ENCODE peak calls at places on chromosomes 3 and 15, in seven cellular contexts. One of them, this sample, is unnamed.

GRCh38 chr15:25789616-25790002 is 73.5 kb downstream of the ATP10A start:
- DNase-seq in uterus: no peak
- DNase-seq in left ventricle myocardium inferior: no peak
- DNase-seq in A549: no peak
- DNase-seq in right cardiac atrium: no peak
- DNase-seq in GM12878: no peak
- DNase-seq in kidney: peak
- DNase-seq in this sample: no peak

GRCh38 chr3:110166791-110167190 is 829.4 kb upstream of the DPPA4 start:
- DNase-seq in kidney: no peak
- DNase-seq in right cardiac atrium: no peak
- DNase-seq in uterus: no peak
- DNase-seq in A549: no peak
- DNase-seq in GM12878: no peak
- DNase-seq in left ventricle myocardium inferior: no peak
- DNase-seq in this sample: no peak

GRCh38 chr15:91947370-91947769 is 93.9 kb downstream of the SLCO3A1 start:
- DNase-seq in uterus: no peak
- DNase-seq in A549: no peak
- DNase-seq in left ventricle myocardium inferior: no peak
- DNase-seq in kidney: no peak
- DNase-seq in GM12878: no peak
- DNase-seq in right cardiac atrium: no peak
- DNase-seq in this sample: no peak

GRCh38 chr3:127628788-127629456 is at the start of gene PODXL2:
- DNase-seq in uterus: no peak
- DNase-seq in GM12878: no peak
- DNase-seq in right cardiac atrium: peak
- DNase-seq in A549: peak
- DNase-seq in kidney: no peak
- DNase-seq in left ventricle myocardium inferior: peak
- DNase-seq in this sample: peak

GRCh38 chr3:132641837-132642538 is 17.6 kb downstream of the ACAD11 start:
- DNase-seq in GM12878: no peak
- DNase-seq in kidney: no peak
- DNase-seq in A549: peak
- DNase-seq in uterus: no peak
- DNase-seq in left ventricle myocardium inferior: no peak
- DNase-seq in right cardiac atrium: no peak
- DNase-seq in this sample: no peak

GRCh38 chr3:196563721-196564225 is 4.6 kb downstream of the WDR53 start:
- DNase-seq in GM12878: no peak
- DNase-seq in right cardiac atrium: no peak
- DNase-seq in uterus: no peak
- DNase-seq in kidney: no peak
- DNase-seq in A549: peak
- DNase-seq in left ventricle myocardium inferior: no peak
- DNase-seq in this sample: no peak

GRCh38 chr3:189096092-189096491 is 75.7 kb upstream of the TPRG1 start:
- DNase-seq in A549: no peak
- DNase-seq in right cardiac atrium: no peak
- DNase-seq in GM12878: no peak
- DNase-seq in kidney: no peak
- DNase-seq in uterus: no peak
- DNase-seq in left ventricle myocardium inferior: no peak
- DNase-seq in this sample: no peak

GRCh38 chr15:57572463-57572862 is 19.2 kb upstream of the MYZAP start:
- DNase-seq in A549: no peak
- DNase-seq in left ventricle myocardium inferior: no peak
- DNase-seq in right cardiac atrium: no peak
- DNase-seq in GM12878: no peak
- DNase-seq in uterus: no peak
- DNase-seq in kidney: no peak
- DNase-seq in this sample: no peak

GRCh38 chr3:29686889-29687592 is 406.2 kb downstream of the RBMS3 start:
- DNase-seq in uterus: no peak
- DNase-seq in A549: no peak
- DNase-seq in kidney: no peak
- DNase-seq in left ventricle myocardium inferior: no peak
- DNase-seq in GM12878: peak
- DNase-seq in right cardiac atrium: no peak
- DNase-seq in this sample: no peak

GRCh38 chr15:36925671-36926421 is 174.5 kb downstream of the MEIS2 start:
- DNase-seq in kidney: no peak
- DNase-seq in right cardiac atrium: no peak
- DNase-seq in A549: no peak
- DNase-seq in uterus: no peak
- DNase-seq in left ventricle myocardium inferior: no peak
- DNase-seq in GM12878: no peak
- DNase-seq in this sample: no peak

GRCh38 chr3:160090653-160091052 is 102.0 kb downstream of the IL12A start:
- DNase-seq in GM12878: no peak
- DNase-seq in uterus: no peak
- DNase-seq in kidney: no peak
- DNase-seq in left ventricle myocardium inferior: no peak
- DNase-seq in right cardiac atrium: no peak
- DNase-seq in A549: no peak
- DNase-seq in this sample: no peak

GRCh38 chr15:36501063-36501678 is 78.3 kb upstream of the CDIN1 start:
- DNase-seq in right cardiac atrium: no peak
- DNase-seq in left ventricle myocardium inferior: no peak
- DNase-seq in GM12878: peak
- DNase-seq in uterus: peak
- DNase-seq in kidney: no peak
- DNase-seq in A549: peak
- DNase-seq in this sample: no peak

GRCh38 chr3:127784283-127784682 is 38.0 kb downstream of the MGLL start:
- DNase-seq in kidney: peak
- DNase-seq in uterus: no peak
- DNase-seq in GM12878: no peak
- DNase-seq in right cardiac atrium: no peak
- DNase-seq in A549: no peak
- DNase-seq in left ventricle myocardium inferior: no peak
- DNase-seq in this sample: no peak

GRCh38 chr3:63015614-63016016 is 140.4 kb upstream of the CADPS start:
- DNase-seq in kidney: peak
- DNase-seq in left ventricle myocardium inferior: no peak
- DNase-seq in uterus: no peak
- DNase-seq in right cardiac atrium: no peak
- DNase-seq in GM12878: no peak
- DNase-seq in A549: no peak
- DNase-seq in this sample: no peak

GRCh38 chr15:90062729-90063684 is 39.3 kb downstream of the IDH2 start:
- DNase-seq in A549: no peak
- DNase-seq in GM12878: no peak
- DNase-seq in kidney: peak
- DNase-seq in uterus: no peak
- DNase-seq in right cardiac atrium: no peak
- DNase-seq in left ventricle myocardium inferior: no peak
- DNase-seq in this sample: no peak

GRCh38 chr3:186102687-186103086 is 6.2 kb downstream of the ETV5 start:
- DNase-seq in A549: no peak
- DNase-seq in kidney: no peak
- DNase-seq in left ventricle myocardium inferior: no peak
- DNase-seq in right cardiac atrium: no peak
- DNase-seq in uterus: no peak
- DNase-seq in GM12878: no peak
- DNase-seq in this sample: no peak

GRCh38 chr3:13009132-13009945 is 63.9 kb downstream of the IQSEC1 start:
- DNase-seq in GM12878: no peak
- DNase-seq in right cardiac atrium: peak
- DNase-seq in left ventricle myocardium inferior: peak
- DNase-seq in kidney: peak
- DNase-seq in uterus: no peak
- DNase-seq in A549: no peak
- DNase-seq in this sample: peak

GRCh38 chr3:178646205-178646604 is 110.0 kb downstream of the KCNMB2 start:
- DNase-seq in GM12878: no peak
- DNase-seq in right cardiac atrium: no peak
- DNase-seq in kidney: no peak
- DNase-seq in uterus: no peak
- DNase-seq in left ventricle myocardium inferior: no peak
- DNase-seq in A549: no peak
- DNase-seq in this sample: no peak

GRCh38 chr3:42518800-42519567 is 16.5 kb downstream of the VIPR1 start:
- DNase-seq in left ventricle myocardium inferior: no peak
- DNase-seq in uterus: no peak
- DNase-seq in right cardiac atrium: peak
- DNase-seq in kidney: peak
- DNase-seq in GM12878: no peak
- DNase-seq in A549: no peak
- DNase-seq in this sample: peak

GRCh38 chr3:126685041-126685440 is 19.0 kb upstream of the CHCHD6 start:
- DNase-seq in right cardiac atrium: no peak
- DNase-seq in GM12878: no peak
- DNase-seq in A549: no peak
- DNase-seq in kidney: no peak
- DNase-seq in left ventricle myocardium inferior: no peak
- DNase-seq in uterus: no peak
- DNase-seq in this sample: no peak

GRCh38 chr15:74233373-74233772 is 2.8 kb upstream of the CCDC33 start:
- DNase-seq in GM12878: no peak
- DNase-seq in uterus: no peak
- DNase-seq in right cardiac atrium: no peak
- DNase-seq in kidney: no peak
- DNase-seq in left ventricle myocardium inferior: no peak
- DNase-seq in A549: no peak
- DNase-seq in this sample: no peak

GRCh38 chr15:85795320-85795668 is 569 bp upstream of the KLHL25 start:
- DNase-seq in right cardiac atrium: no peak
- DNase-seq in GM12878: no peak
- DNase-seq in uterus: no peak
- DNase-seq in left ventricle myocardium inferior: no peak
- DNase-seq in A549: no peak
- DNase-seq in kidney: peak
- DNase-seq in this sample: no peak

GRCh38 chr15:35307676-35308075 is 222.6 kb upstream of the NANOGP8 start:
- DNase-seq in left ventricle myocardium inferior: no peak
- DNase-seq in A549: no peak
- DNase-seq in right cardiac atrium: no peak
- DNase-seq in GM12878: no peak
- DNase-seq in kidney: no peak
- DNase-seq in uterus: no peak
- DNase-seq in this sample: no peak
- H3K27ac ChIP-seq in left ventricle myocardium inferior: peak
- H3K27ac ChIP-seq in A549: no peak
- H3K27ac ChIP-seq in right cardiac atrium: no peak
- H3K27ac ChIP-seq in GM12878: no peak
- H3K27ac ChIP-seq in kidney: no peak
- H3K27ac ChIP-seq in uterus: peak
- H3K27ac ChIP-seq in this sample: no peak

DNA sequence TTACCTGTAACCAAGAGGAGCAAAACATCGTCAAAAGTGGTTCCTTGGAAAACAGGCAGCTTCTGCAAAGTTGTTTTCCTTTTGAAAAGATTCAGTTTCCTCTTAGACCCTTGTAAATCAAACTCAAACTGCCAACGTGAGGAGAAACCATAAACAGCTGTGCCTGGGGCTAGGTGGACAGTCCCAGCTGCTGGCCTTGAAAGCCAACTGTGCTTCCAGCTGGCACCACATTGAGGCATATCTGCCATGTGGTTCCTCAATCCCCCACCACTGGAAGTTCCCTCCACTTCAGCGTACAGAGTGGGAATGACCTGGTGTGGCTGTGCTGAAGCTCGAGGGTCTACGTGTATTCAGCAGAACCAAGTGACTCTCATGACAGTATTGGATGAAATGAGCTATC is 40.9 kb downstream of the HRH1 start:
- DNase-seq in left ventricle myocardium inferior: no peak
- DNase-seq in GM12878: no peak
- DNase-seq in uterus: no peak
- DNase-seq in kidney: no peak
- DNase-seq in right cardiac atrium: no peak
- DNase-seq in A549: no peak
- DNase-seq in this sample: no peak
- H3K27ac ChIP-seq in left ventricle myocardium inferior: peak
- H3K27ac ChIP-seq in GM12878: no peak
- H3K27ac ChIP-seq in uterus: peak
- H3K27ac ChIP-seq in kidney: peak
- H3K27ac ChIP-seq in right cardiac atrium: no peak
- H3K27ac ChIP-seq in A549: peak
- H3K27ac ChIP-seq in this sample: no peak

DNA sequence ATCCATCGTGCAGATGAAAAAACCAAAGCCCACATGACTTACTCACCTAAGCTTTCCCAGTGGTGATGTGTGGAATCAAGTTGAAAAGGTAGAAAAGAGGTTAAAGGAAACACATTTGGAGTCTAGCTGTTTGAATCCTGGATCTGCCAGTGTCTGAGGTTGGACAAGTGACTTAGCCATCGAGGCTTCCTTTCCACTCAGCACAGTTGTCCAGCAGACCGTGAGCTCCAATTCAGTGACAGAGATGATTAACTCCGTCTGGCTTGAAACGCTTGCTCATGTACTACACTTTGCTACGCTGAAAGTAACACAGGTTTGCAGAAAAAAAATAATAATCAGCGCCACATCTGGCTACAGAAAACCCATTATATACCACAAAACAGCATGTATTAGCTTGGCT is 364.9 kb upstream of the MCTP2 start:
- DNase-seq in right cardiac atrium: no peak
- DNase-seq in uterus: no peak
- DNase-seq in kidney: no peak
- DNase-seq in GM12878: no peak
- DNase-seq in A549: no peak
- DNase-seq in left ventricle myocardium inferior: no peak
- DNase-seq in this sample: no peak
- H3K27ac ChIP-seq in right cardiac atrium: no peak
- H3K27ac ChIP-seq in uterus: peak
- H3K27ac ChIP-seq in kidney: no peak
- H3K27ac ChIP-seq in GM12878: no peak
- H3K27ac ChIP-seq in A549: no peak
- H3K27ac ChIP-seq in left ventricle myocardium inferior: peak
- H3K27ac ChIP-seq in this sample: no peak

DNA sequence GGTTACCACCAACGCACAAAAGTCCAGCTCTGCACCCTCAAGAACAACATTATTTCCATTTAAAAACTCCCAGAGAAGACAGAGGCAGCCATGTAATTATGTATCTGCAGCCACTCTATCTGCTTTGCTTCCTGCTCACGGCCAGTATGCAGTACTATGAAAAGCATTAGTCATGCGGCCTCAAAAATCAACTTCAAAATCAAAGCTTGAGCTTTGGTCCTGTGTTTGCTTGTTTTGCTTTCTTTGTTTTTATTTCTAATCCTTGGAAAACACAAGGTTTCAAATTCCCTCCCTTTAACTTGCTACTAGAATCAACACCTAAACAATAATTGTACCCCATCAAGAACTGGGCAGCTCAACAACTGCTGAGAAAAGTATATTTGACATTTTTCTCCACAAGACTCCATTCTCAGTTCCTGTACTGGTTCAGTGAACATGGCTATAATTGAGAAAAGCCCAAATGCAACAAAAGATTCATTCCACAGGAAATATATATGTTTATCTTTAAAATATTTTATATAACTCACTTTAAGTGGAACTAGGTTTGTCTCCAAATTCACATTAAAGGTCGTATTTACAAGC is 37.6 kb downstream of the GBE1 start:
- DNase-seq in A549: no peak
- DNase-seq in GM12878: no peak
- DNase-seq in kidney: no peak
- DNase-seq in right cardiac atrium: no peak
- DNase-seq in uterus: no peak
- DNase-seq in left ventricle myocardium inferior: no peak
- DNase-seq in this sample: no peak
- H3K27ac ChIP-seq in A549: peak
- H3K27ac ChIP-seq in GM12878: no peak
- H3K27ac ChIP-seq in kidney: peak
- H3K27ac ChIP-seq in right cardiac atrium: peak
- H3K27ac ChIP-seq in uterus: no peak
- H3K27ac ChIP-seq in left ventricle myocardium inferior: peak
- H3K27ac ChIP-seq in this sample: no peak

This sample was measured in CD8-positive, alpha-beta T cell.